ENCODE peak calls at places on chromosomes 5 and 9, in ten cellular contexts. Q, V, P, E, J, N, S, B, D and H are unnamed samples.

GRCh38 chr5:179170606-179171005 is 110.4 kb downstream of the ZNF354C start:
- DNase-seq in Q (no peak), V (no peak), P (no peak), E (no peak), J (no peak), N (no peak), S (no peak), B (no peak), D (no peak), H (no peak)

GRCh38 chr9:96686638-96687335 is 31.7 kb upstream of the PRXL2C start:
- DNase-seq in Q (peak; percentile 84), V (peak; percentile 71), P (peak; percentile 91), E (peak; percentile 66), J (peak; percentile 80), N (no peak), S (peak; percentile 65), B (peak; percentile 91), D (no peak), H (no peak)

GRCh38 chr9:135183069-135183468 is 95.6 kb downstream of the OLFM1 start:
- DNase-seq in Q (no peak), V (no peak), P (no peak), E (no peak), J (no peak), N (no peak), S (no peak), B (no peak), D (no peak), H (no peak)

GRCh38 chr9:13213337-13213736 is 66.2 kb downstream of the MPDZ start:
- DNase-seq in Q (no peak), V (peak; percentile 57), P (peak; percentile 15), E (no peak), J (no peak), N (no peak), S (no peak), B (no peak), D (no peak), H (no peak)

GRCh38 chr9:105661011-105661410 is 1.2 kb upstream of the TAL2 start:
- DNase-seq in Q (peak; percentile 52), V (no peak), P (no peak), E (no peak), J (no peak), N (no peak), S (no peak), B (no peak), D (no peak), H (no peak)

GRCh38 chr9:82949203-82949602 is 113.7 kb downstream of the RASEF start:
- DNase-seq in Q (no peak), V (no peak), P (no peak), E (no peak), J (no peak), N (no peak), S (no peak), B (no peak), D (no peak), H (no peak)

GRCh38 chr5:1208221-1208742 is 6.9 kb downstream of the SLC6A19 start:
- DNase-seq in Q (no peak), V (no peak), P (no peak), E (no peak), J (no peak), N (no peak), S (no peak), B (no peak), D (no peak), H (no peak)

GRCh38 chr5:73619606-73620334 is 6.2 kb upstream of the ARHGEF28 start:
- DNase-seq in Q (no peak), V (no peak), P (peak; percentile 35), E (no peak), J (no peak), N (no peak), S (no peak), B (no peak), D (no peak), H (no peak)

GRCh38 chr5:128559300-128560297 is 21.6 kb upstream of the FBN2 start:
- DNase-seq in Q (no peak), V (no peak), P (peak; percentile 52), E (no peak), J (no peak), N (no peak), S (no peak), B (no peak), D (no peak), H (no peak)

GRCh38 chr9:2385746-2386145 is 235.8 kb upstream of the VLDLR start:
- DNase-seq in Q (peak; percentile 23), V (no peak), P (no peak), E (no peak), J (no peak), N (no peak), S (no peak), B (no peak), D (no peak), H (no peak)